ENCODE peak calls at places on chromosomes 16 and 17, in five cellular contexts. K is AG10803, G is colonic mucosa, C is left ventricle myocardium inferior, E is stomach. N is an unnamed sample.

GRCh38 chr16:68893710-68894705 is 50.7 kb downstream of the TANGO6 start:
- DNase-seq in K (peak), G (no peak), C (peak), E (no peak), N (peak)

GRCh38 chr17:68564415-68565111 is 36.6 kb downstream of the FAM20A start:
- DNase-seq in K (no peak), G (no peak), C (no peak), E (no peak), N (no peak)

GRCh38 chr17:67491009-67491677 is 114.1 kb downstream of the PITPNC1 start:
- DNase-seq in K (peak), G (peak), C (peak), E (peak), N (peak)

GRCh38 chr16:64907844-64908243 is 214.0 kb downstream of the CDH11 start:
- DNase-seq in K (no peak), G (no peak), C (no peak), E (no peak), N (peak)

GRCh38 chr17:386145-386876 is 33.7 kb upstream of the RPH3AL start:
- DNase-seq in K (peak), G (peak), C (peak), E (peak), N (peak)

GRCh38 chr16:735982-736453 is 4.8 kb downstream of the CIAO3 start:
- DNase-seq in K (no peak), G (no peak), C (no peak), E (no peak), N (no peak)

GRCh38 chr16:81778861-81779539 is at the start of gene PLCG2:
- DNase-seq in K (no peak), G (peak), C (peak), E (peak), N (peak)

GRCh38 chr17:47844814-47845453 is 3.9 kb upstream of the SCRN2 start:
- DNase-seq in K (peak), G (no peak), C (no peak), E (no peak), N (peak)

GRCh38 chr16:47143329-47143676 is 442 bp downstream of the NETO2 start:
- DNase-seq in K (peak), G (peak), C (peak), E (peak), N (peak)

GRCh38 chr16:61813339-61813738 is 222.9 kb downstream of the CDH8 start:
- DNase-seq in K (no peak), G (no peak), C (no peak), E (no peak), N (no peak)

GRCh38 chr17:78227455-78227916 is 3.9 kb upstream of the TMEM235 start:
- DNase-seq in K (no peak), G (no peak), C (no peak), E (no peak), N (no peak)

GRCh38 chr16:69417537-69418199 is 6.8 kb upstream of the CYB5B start:
- DNase-seq in K (peak), G (no peak), C (no peak), E (no peak), N (peak)

GRCh38 chr16:67533024-67533560 is 4.5 kb downstream of the RIPOR1 start:
- DNase-seq in K (no peak), G (no peak), C (no peak), E (no peak), N (no peak)

GRCh38 chr16:27706156-27706705 is 156.3 kb downstream of the KATNIP start:
- DNase-seq in K (no peak), G (no peak), C (no peak), E (no peak), N (no peak)

GRCh38 chr17:69451416-69452394 is 37.2 kb downstream of the MAP2K6 start:
- DNase-seq in K (no peak), G (no peak), C (no peak), E (no peak), N (no peak)

GRCh38 chr16:85057212-85057889 is 29.8 kb downstream of the KIAA0513 start:
- DNase-seq in K (no peak), G (no peak), C (no peak), E (peak), N (no peak)
- TF ChIP-seq CTCF in K (peak), G (peak), C (peak), E (no peak), N (peak)

DNA sequence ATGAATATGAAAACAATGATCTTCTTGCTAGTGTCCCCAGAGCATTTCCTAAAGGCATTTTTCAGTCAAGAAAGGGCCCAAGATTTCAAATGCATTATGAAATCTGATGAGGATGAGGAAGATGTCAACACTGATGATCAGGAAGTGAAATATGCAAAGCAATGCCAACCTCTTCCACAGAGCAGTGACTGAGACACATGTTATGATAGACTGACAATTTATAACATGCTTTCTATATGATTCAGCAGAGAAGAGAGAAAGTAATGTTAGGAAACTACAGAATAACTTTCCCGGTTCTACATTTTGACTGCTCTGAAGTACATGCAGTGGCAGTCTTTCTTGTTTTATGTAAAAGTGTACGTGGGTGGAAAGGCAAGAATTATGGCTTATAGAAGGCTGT is 859.1 kb upstream of the GOT2 start:
- DNase-seq in K (peak), G (no peak), C (no peak), E (no peak), N (peak)
- H3K4me3 ChIP-seq in K (no peak), G (no peak), C (no peak), E (no peak), N (no peak)

GRCh38 chr17:4507361-4508111 is 8.9 kb downstream of the SPNS2 start:
- DNase-seq in K (no peak), G (no peak), C (no peak), E (no peak), N (no peak)

GRCh38 chr17:4510615-4510941 is 11.9 kb downstream of the SPNS2 start:
- DNase-seq in K (no peak), G (no peak), C (no peak), E (no peak), N (no peak)

GRCh38 chr17:4509923-4510614 is 11.4 kb downstream of the SPNS2 start:
- DNase-seq in K (no peak), G (no peak), C (peak), E (peak), N (no peak)

GRCh38 chr17:4508207-4508606 is 9.5 kb downstream of the SPNS2 start:
- DNase-seq in K (no peak), G (no peak), C (no peak), E (no peak), N (no peak)

DNA sequence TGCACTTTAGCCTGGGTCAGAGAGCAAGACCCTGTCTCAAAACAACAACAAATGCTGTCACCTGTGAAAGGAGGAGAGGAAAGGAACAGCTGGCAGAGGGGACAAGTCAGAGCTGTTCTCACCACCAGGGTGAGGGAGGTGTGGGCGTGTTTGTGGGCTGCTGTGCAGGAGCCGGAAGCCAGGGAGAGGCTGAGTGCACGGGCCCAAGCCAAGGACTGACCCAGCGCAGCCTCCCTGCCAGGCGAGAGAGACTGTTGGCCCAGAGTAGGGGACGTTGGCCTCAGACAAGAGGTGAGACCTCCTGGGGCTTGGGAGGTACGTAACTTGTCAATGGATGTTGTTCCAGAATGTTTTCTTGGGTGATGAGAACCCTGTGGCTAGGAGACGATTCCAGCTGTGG is 10.7 kb downstream of the SPNS2 start:
- DNase-seq in K (no peak), G (no peak), C (no peak), E (peak), N (no peak)
- TF ChIP-seq CTCF in K (no peak), G (no peak), C (peak), E (no peak), N (no peak)

GRCh38 chr17:76556759-76557367 is 17.0 kb downstream of the PRCD start:
- DNase-seq in K (peak), G (no peak), C (no peak), E (peak), N (peak)
- H3K4me3 ChIP-seq in K (peak), G (peak), C (peak), E (peak), N (peak)

GRCh38 chr16:24535827-24536226 is 3.5 kb upstream of the RBBP6 start:
- DNase-seq in K (no peak), G (no peak), C (no peak), E (no peak), N (no peak)
- TF ChIP-seq CTCF in K (no peak), G (no peak), C (no peak), E (no peak), N (no peak)

GRCh38 chr16:87138316-87138715 is 178.9 kb downstream of the C16orf95 start:
- DNase-seq in K (no peak), G (no peak), C (no peak), E (no peak), N (no peak)
- H3K4me3 ChIP-seq in K (no peak), G (no peak), C (no peak), E (no peak), N (no peak)

N was measured in cardiac fibroblast.